ENCODE peak calls at places on chromosomes 11 and 22, in seven cellular contexts. H is cardiac fibroblast, R is HFF-Myc, N is thoracic aorta, K is left ventricle myocardium inferior, P is PC-3, Z is uterus. A is an unnamed sample.

GRCh38 chr11:78331711-78332110 is 85.9 kb downstream of the GAB2 start:
- DNase-seq in N (no peak), Z (no peak), K (no peak), H (no peak), P (no peak), R (no peak), A (no peak)

GRCh38 chr11:105673089-105673488 is 63.2 kb downstream of the GRIA4 start:
- DNase-seq in P (peak), Z (no peak), H (peak), R (peak), K (no peak), N (no peak), A (peak)

GRCh38 chr11:67153971-67154370 is 34.9 kb downstream of the KDM2A start:
- DNase-seq in K (no peak), R (no peak), Z (no peak), P (no peak), H (no peak), N (no peak), A (no peak)

GRCh38 chr11:64796047-64796756 is 6.8 kb downstream of the MAP4K2 start:
- DNase-seq in H (no peak), Z (no peak), N (no peak), K (no peak), R (no peak), P (no peak), A (no peak)

GRCh38 chr11:133930767-133931448 is 25.9 kb downstream of the IGSF9B start:
- DNase-seq in K (no peak), N (no peak), Z (no peak), P (peak), R (no peak), H (peak), A (peak)

GRCh38 chr22:46592390-46592872 is 27.8 kb upstream of the GRAMD4 start:
- DNase-seq in Z (no peak), P (peak), N (no peak), H (peak), R (peak), K (peak), A (peak)

GRCh38 chr11:20669833-20670684 is 673 bp downstream of the NELL1 start:
- DNase-seq in N (no peak), H (no peak), P (no peak), R (no peak), K (no peak), Z (no peak), A (no peak)

GRCh38 chr22:40325315-40325714 is 21.0 kb upstream of the ADSL start:
- DNase-seq in H (no peak), Z (no peak), N (no peak), P (no peak), K (no peak), R (no peak), A (no peak)

GRCh38 chr22:36659762-36660509 is 43.6 kb downstream of the CACNG2 start:
- DNase-seq in P (peak), N (peak), H (peak), K (peak), R (peak), Z (peak), A (peak)

GRCh38 chr11:130389315-130389935 is 39.0 kb downstream of the ADAMTS8 start:
- DNase-seq in R (no peak), H (peak), Z (no peak), N (no peak), K (peak), P (no peak), A (no peak)

GRCh38 chr11:130087294-130087926 is 17.7 kb downstream of the APLP2 start:
- DNase-seq in H (no peak), Z (no peak), N (no peak), K (no peak), R (no peak), P (no peak), A (no peak)

GRCh38 chr11:83191986-83192385 is 1.5 kb upstream of the ANKRD42 start:
- DNase-seq in N (no peak), Z (no peak), H (no peak), P (no peak), K (no peak), R (no peak), A (no peak)
- H3K4me3 ChIP-seq in N (peak), Z (no peak), H (no peak), P (peak), K (peak), R (peak), A (no peak)

DNA sequence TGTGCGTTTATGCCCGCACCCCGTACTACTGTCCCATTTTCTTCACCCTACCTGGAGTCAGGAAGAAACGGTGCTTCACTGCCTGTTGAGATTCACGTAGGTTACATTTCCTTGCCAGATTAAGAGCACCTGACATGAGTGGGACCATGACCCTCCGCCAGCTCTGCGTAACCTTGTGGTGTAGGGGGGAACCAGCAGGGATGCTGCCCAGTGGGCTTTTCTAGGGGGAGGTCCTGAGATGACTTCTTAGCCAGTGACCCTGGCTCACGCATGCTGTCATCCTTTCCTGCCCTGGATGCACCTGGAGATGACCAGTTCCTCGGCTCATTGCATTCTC is 967 bp upstream of the ARVCF start:
- DNase-seq in N (no peak), K (no peak), Z (no peak), H (no peak), R (no peak), P (no peak), A (no peak)
- TF ChIP-seq CTCF in N (no peak), K (no peak), Z (no peak), H (no peak), R (no peak), P (no peak), A (no peak)

DNA sequence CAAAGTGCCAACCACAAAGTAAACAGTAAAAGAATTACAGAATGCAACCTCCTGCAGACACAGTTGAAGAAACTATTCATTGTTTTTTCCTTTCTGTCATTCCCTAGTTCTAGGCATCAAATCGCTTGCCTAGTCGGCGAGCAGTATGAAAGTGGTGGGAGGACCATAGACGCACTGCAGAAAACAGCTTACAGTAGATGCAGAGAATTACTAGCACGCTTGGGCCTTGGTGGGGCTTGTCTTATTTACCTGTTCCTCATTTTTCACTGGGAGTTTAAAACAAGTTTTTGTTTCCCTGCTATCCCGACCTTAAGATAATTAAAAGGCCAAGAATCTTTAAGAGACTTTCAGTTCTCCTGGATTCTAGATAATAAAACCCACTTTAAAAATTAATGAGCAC is 742 bp upstream of the ARL14EP start:
- DNase-seq in K (no peak), R (no peak), Z (no peak), N (no peak), H (no peak), P (no peak), A (no peak)
- H3K4me3 ChIP-seq in K (peak), R (peak), Z (no peak), N (peak), H (no peak), P (peak), A (peak)

GRCh38 chr11:69215216-69215615 is 59.5 kb downstream of the SMIM38 start:
- DNase-seq in N (no peak), R (no peak), Z (no peak), H (no peak), P (no peak), K (no peak), A (no peak)

GRCh38 chr11:69218271-69218682 is 62.5 kb downstream of the SMIM38 start:
- DNase-seq in K (no peak), H (no peak), N (no peak), P (no peak), Z (no peak), R (peak), A (no peak)

GRCh38 chr11:69217276-69218105 is 61.8 kb downstream of the SMIM38 start:
- DNase-seq in N (no peak), R (no peak), P (no peak), K (no peak), Z (no peak), H (no peak), A (no peak)

GRCh38 chr11:69215784-69216415 is 60.2 kb downstream of the SMIM38 start:
- DNase-seq in H (peak), K (no peak), N (no peak), P (peak), R (no peak), Z (no peak), A (peak)

GRCh38 chr11:69216609-69217008 is 60.9 kb downstream of the SMIM38 start:
- DNase-seq in K (no peak), R (no peak), Z (no peak), H (no peak), N (no peak), P (no peak), A (no peak)
- TF ChIP-seq CTCF in K (no peak), R (no peak), Z (no peak), H (no peak), N (no peak), P (no peak), A (no peak)

DNA sequence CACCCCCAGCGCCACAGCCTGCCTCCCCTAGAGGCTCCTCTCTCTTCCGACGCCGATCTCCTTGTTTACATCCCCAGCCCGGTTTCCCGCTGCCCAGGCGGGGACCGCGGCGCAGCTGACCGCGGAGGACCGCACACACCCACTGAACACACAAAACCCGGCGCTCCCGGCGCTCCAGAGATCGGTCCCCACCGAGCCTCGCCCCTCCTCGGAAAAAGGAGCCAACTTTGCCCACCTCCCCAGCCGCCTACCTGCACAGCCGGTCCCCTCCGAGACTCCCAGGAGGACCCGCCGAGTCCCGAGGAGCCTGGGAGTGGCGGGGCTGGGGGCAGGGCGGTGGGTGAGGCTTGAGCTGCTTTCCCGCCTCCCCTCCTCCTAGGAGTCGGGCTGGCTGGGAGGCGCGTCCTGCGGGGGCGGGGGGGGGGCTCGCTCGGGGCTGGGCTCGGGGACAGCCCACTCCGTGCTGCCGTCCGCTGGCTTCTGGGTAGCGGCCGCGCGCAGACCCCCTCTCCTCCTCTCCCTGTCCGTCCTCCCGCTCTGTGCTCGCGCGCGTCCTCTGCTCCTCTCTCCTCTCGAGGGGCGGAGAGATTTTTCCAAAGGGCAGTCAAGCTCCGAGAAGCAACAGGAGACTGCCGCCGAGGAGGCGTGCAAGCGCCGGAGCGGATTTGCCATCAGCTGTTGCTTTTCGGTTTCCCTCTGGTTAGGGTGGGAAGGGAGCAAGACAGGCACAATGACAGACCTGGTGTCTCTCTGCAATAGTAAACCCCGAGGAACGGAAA is at the start of gene FXYD6:
- DNase-seq in Z (peak), H (no peak), R (no peak), N (no peak), K (peak), P (no peak), A (no peak)
- H3K4me3 ChIP-seq in Z (peak), H (peak), R (no peak), N (peak), K (peak), P (no peak), A (peak)

A was measured in fibroblast of mammary gland.